ENCODE peak calls at places on chromosomes 11 and 22, in ten cellular contexts. D, C, V, P, H, B, S, I, M and O are unnamed samples.

GRCh38 chr11:39385911-39386310 is 2073.5 kb downstream of the LRRC4C start:
- DNase-seq in M (no peak), D (no peak), S (no peak), P (no peak), V (no peak), I (no peak), C (no peak), B (no peak), H (no peak), O (no peak)

GRCh38 chr11:126703661-126704060 is 296.9 kb downstream of the KIRREL3 start:
- DNase-seq in B (no peak), C (no peak), S (no peak), I (no peak), H (no peak), V (no peak), M (no peak), P (no peak), D (no peak), O (no peak)

GRCh38 chr11:118406599-118407166 is 5.3 kb downstream of the ATP5MG start:
- DNase-seq in I (no peak), H (no peak), V (peak), D (no peak), B (no peak), C (no peak), P (no peak), M (no peak), S (no peak), O (no peak)

GRCh38 chr11:71212871-71213559 is 39.4 kb downstream of the SHANK2 start:
- DNase-seq in B (no peak), P (no peak), H (no peak), V (peak), C (no peak), M (no peak), S (no peak), D (no peak), I (no peak), O (peak)

GRCh38 chr11:12185914-12186313 is 75.5 kb downstream of the MICAL2 start:
- DNase-seq in V (peak), H (no peak), B (no peak), I (no peak), D (no peak), C (no peak), P (no peak), S (no peak), M (peak), O (no peak)

GRCh38 chr11:108859510-108859909 is 194.6 kb downstream of the DDX10 start:
- DNase-seq in M (no peak), I (no peak), H (no peak), D (no peak), B (no peak), V (no peak), S (no peak), C (no peak), P (no peak), O (no peak)

GRCh38 chr22:47884775-47885174 is 1122.3 kb downstream of the TBC1D22A start:
- DNase-seq in V (no peak), P (no peak), B (no peak), S (no peak), H (no peak), D (no peak), M (no peak), C (no peak), I (no peak), O (no peak)

GRCh38 chr11:128398517-128399152 is 188.7 kb downstream of the ETS1 start:
- DNase-seq in V (no peak), S (no peak), D (no peak), I (no peak), H (no peak), C (no peak), B (no peak), M (no peak), P (no peak), O (no peak)

GRCh38 chr11:115963170-115963569 is 459.0 kb upstream of the CADM1 start:
- DNase-seq in C (no peak), S (no peak), B (no peak), V (peak), M (no peak), H (no peak), D (no peak), P (no peak), I (no peak), O (no peak)

GRCh38 chr22:24054356-24054755 is 43.3 kb downstream of the CABIN1 start:
- DNase-seq in B (no peak), M (no peak), H (no peak), I (no peak), P (no peak), S (no peak), D (no peak), C (no peak), V (no peak), O (no peak)

GRCh38 chr22:25666308-25666707 is 75.7 kb upstream of the MYO18B start:
- DNase-seq in V (peak), I (no peak), S (peak), D (peak), B (no peak), M (peak), H (peak), C (peak), P (no peak), O (peak)

GRCh38 chr22:34395370-34395769 is 475.1 kb upstream of the LARGE1 start:
- DNase-seq in D (no peak), B (no peak), M (no peak), H (no peak), S (no peak), I (no peak), P (no peak), V (no peak), C (no peak), O (no peak)

GRCh38 chr11:19455731-19456130 is 215.0 kb upstream of the E2F8 start:
- DNase-seq in S (peak), I (no peak), B (no peak), H (no peak), V (peak), P (no peak), M (peak), D (no peak), C (no peak), O (peak)

GRCh38 chr11:66291706-66292542 is at the start of gene TMEM151A:
- DNase-seq in I (peak), C (peak), M (no peak), P (peak), V (no peak), B (no peak), H (no peak), S (no peak), D (no peak), O (no peak)

GRCh38 chr11:12496181-12497025 is 119.0 kb downstream of the PARVA start:
- DNase-seq in S (no peak), V (no peak), B (no peak), D (no peak), H (no peak), M (no peak), P (no peak), C (no peak), I (no peak), O (no peak)

GRCh38 chr11:113532697-113533424 is 57.7 kb upstream of the DRD2 start:
- DNase-seq in P (peak), V (peak), H (no peak), I (peak), B (peak), C (peak), D (peak), M (peak), S (peak), O (peak)

GRCh38 chr11:56700242-56700918 is 1.5 kb downstream of the OR9G1 start:
- DNase-seq in P (no peak), I (no peak), H (no peak), M (no peak), V (no peak), C (no peak), B (no peak), D (no peak), S (no peak), O (no peak)

GRCh38 chr11:119764108-119764874 is 35.3 kb upstream of the NECTIN1 start:
- DNase-seq in D (peak), V (no peak), M (no peak), I (no peak), S (peak), C (peak), P (peak), B (no peak), H (no peak), O (peak)

GRCh38 chr22:48428556-48429371 is 1398.9 kb downstream of the BRD1 start:
- DNase-seq in M (no peak), V (no peak), C (no peak), H (no peak), D (no peak), P (no peak), S (no peak), B (no peak), I (no peak), O (no peak)

GRCh38 chr22:45688606-45689080 is 17.0 kb downstream of the ATXN10 start:
- DNase-seq in S (no peak), V (peak), P (no peak), I (no peak), M (no peak), C (no peak), H (no peak), D (no peak), B (peak), O (peak)

GRCh38 chr11:121451982-121452608 is at the start of gene SORL1:
- DNase-seq in D (peak), M (peak), C (peak), I (peak), H (no peak), B (peak), P (peak), V (peak), S (peak), O (peak)

GRCh38 chr11:72441647-72442267 is 7.4 kb upstream of the CLPB start:
- DNase-seq in M (no peak), C (no peak), V (peak), B (no peak), H (no peak), I (no peak), S (no peak), D (no peak), P (no peak), O (peak)

GRCh38 chr11:73957654-73958361 is 7.0 kb downstream of the DNAJB13 start:
- DNase-seq in V (no peak), P (no peak), I (no peak), B (no peak), M (no peak), C (peak), H (no peak), D (no peak), S (no peak), O (no peak)

GRCh38 chr11:85685820-85686459 is at the start of gene CCDC89:
- DNase-seq in I (peak), V (peak), P (peak), B (no peak), S (peak), C (peak), H (peak), M (peak), D (peak), O (peak)

GRCh38 chr11:79055866-79056632 is 384.8 kb downstream of the TENM4 start:
- DNase-seq in D (peak), I (no peak), H (no peak), S (no peak), M (no peak), V (peak), P (no peak), C (no peak), B (no peak), O (peak)
- TF ChIP-seq CTCF in D (no peak), I (no peak), H (no peak), S (no peak), M (no peak), V (peak), P (no peak), C (no peak), B (no peak), O (peak)

GRCh38 chr11:58508814-58509213 is 909 bp upstream of the OR5B21 start:
- DNase-seq in P (no peak), D (no peak), M (no peak), S (no peak), I (no peak), V (no peak), H (no peak), C (no peak), B (no peak), O (no peak)

GRCh38 chr11:58508005-58508404 is at the start of gene OR5B21:
- DNase-seq in P (no peak), S (no peak), C (no peak), M (no peak), H (no peak), B (no peak), I (no peak), D (no peak), V (no peak), O (no peak)

GRCh38 chr11:58506935-58507334 is 970 bp downstream of the OR5B21 start:
- DNase-seq in I (no peak), V (no peak), D (no peak), P (no peak), M (no peak), C (no peak), B (no peak), H (no peak), S (no peak), O (no peak)

GRCh38 chr11:58505849-58506248 is 2.1 kb downstream of the OR5B21 start:
- DNase-seq in D (no peak), H (no peak), V (no peak), M (no peak), P (no peak), I (no peak), C (no peak), B (no peak), S (no peak), O (no peak)

DNA sequence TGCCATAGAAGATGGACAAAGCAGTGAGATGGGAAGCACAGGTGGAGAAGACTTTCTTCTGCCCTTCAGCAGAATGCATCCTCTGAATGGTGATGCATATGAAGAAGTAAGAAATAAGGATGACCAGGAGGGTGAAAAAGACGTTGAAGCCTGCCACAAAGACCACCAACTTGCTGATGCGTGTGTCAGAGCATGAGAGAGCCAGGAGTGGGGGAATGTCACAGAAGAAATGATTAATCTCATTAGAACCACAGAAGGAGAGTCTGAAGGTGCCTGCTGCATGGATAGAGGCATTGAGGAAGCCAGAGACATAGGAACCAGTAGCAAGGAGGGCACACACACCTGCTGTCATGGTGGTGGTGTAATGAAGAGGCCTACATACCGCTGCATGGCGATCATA is 550 bp downstream of the OR5B21 start:
- DNase-seq in V (no peak), H (no peak), S (no peak), D (no peak), B (no peak), C (no peak), M (no peak), P (no peak), I (no peak), O (no peak)
- H3K4me3 ChIP-seq in V (no peak), H (no peak), S (no peak), D (no peak), B (no peak), C (no peak), M (no peak), P (no peak), I (no peak), O (no peak)

DNA sequence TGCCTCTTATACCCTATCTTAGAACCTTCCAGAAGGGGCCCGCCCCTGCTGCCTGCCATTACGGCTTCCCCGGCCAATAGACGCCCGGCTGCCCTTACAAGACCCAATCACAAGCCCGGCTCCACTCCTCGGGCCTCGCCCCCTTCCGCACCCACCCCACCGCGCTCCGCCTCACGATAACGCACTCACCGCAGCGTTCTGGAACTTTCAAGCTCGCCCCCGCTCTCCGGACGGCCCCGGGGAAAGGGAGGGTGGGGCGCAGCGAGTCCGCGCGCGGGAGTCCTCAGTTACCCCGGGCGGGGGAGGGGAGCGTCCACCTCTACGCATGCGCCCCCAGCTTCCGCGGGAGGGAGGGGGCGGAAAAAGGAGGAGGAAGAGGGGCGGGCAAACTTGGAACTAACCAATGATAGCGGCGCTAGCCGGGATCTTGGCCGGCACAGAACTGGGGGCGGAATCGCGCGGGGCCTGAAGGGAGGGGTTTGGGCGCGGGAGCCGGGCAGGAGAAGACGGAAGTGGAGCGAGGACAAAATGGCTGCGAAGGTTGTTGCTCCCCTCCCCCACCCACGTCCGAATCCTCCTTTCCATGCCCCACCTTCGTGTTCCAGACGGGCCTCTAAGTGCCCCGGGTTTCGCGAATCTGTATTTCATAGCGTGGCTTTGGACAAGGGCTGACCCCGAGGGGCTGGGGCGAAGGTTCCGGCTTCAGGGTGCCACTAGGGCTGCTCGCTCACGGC is 389 bp upstream of the HSPA8 start:
- DNase-seq in C (peak), I (peak), D (peak), P (peak), H (peak), S (peak), M (peak), V (peak), B (peak), O (peak)
- TF ChIP-seq CTCF in C (no peak), I (no peak), D (no peak), P (no peak), H (no peak), S (no peak), M (no peak), V (no peak), B (no peak), O (no peak)

GRCh38 chr11:62025429-62026105 is 58.1 kb upstream of the FTH1 start:
- DNase-seq in P (peak), B (peak), C (peak), H (peak), V (peak), D (no peak), M (peak), I (peak), S (peak), O (peak)
- H3K4me3 ChIP-seq in P (no peak), B (no peak), C (peak), H (no peak), V (peak), D (no peak), M (no peak), I (no peak), S (no peak), O (no peak)

GRCh38 chr22:22074634-22075381 is 92.2 kb upstream of the TOP3B start:
- DNase-seq in H (no peak), S (no peak), C (no peak), V (no peak), P (no peak), B (no peak), D (no peak), I (no peak), M (no peak), O (peak)
- TF ChIP-seq CTCF in H (no peak), S (no peak), C (no peak), V (no peak), P (no peak), B (no peak), D (no peak), I (no peak), M (no peak), O (no peak)

GRCh38 chr11:87076260-87076783 is 38.6 kb downstream of the TMEM135 start:
- DNase-seq in D (no peak), P (no peak), V (no peak), C (no peak), H (no peak), B (no peak), M (no peak), S (no peak), I (no peak), O (no peak)

GRCh38 chr11:87072787-87073186 is 35.1 kb downstream of the TMEM135 start:
- DNase-seq in P (no peak), I (no peak), B (no peak), V (no peak), M (no peak), C (no peak), S (no peak), H (no peak), D (no peak), O (no peak)

GRCh38 chr11:87082590-87082989 is 44.9 kb downstream of the TMEM135 start:
- DNase-seq in C (no peak), V (no peak), S (no peak), B (no peak), P (no peak), H (no peak), D (no peak), M (no peak), I (no peak), O (no peak)

GRCh38 chr11:87081358-87081757 is 43.6 kb downstream of the TMEM135 start:
- DNase-seq in B (no peak), C (no peak), I (no peak), D (no peak), V (no peak), S (no peak), M (no peak), H (no peak), P (no peak), O (no peak)

DNA sequence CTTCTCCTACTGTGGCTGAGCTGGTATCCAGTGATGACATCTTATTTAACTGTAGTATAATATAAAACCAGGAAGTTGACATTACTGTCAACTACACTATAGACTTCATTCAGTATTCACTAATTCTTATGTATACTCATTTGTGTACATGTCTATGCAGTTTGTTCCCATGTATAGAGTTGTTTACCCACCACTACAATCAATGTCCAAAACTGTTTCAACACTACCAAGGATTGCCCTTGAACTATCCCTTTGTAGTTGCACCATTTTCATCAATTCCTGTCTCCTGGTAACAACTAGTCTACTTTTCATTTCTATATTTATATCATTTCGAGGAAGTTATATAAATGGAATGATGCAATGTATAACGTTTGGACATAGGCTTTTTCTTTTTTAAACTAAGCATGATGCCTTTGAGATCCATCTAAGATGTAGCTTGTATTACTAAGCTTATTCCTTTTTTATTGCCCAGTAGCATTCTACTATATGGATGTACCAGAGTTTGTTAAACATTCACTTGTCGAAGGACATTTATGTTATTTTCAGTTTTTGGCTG is 39.2 kb downstream of the TMEM135 start:
- DNase-seq in P (no peak), M (no peak), I (no peak), H (no peak), V (no peak), B (no peak), S (no peak), C (no peak), D (no peak), O (no peak)
- H3K4me3 ChIP-seq in P (no peak), M (no peak), I (no peak), H (no peak), V (no peak), B (no peak), S (no peak), C (no peak), D (no peak), O (no peak)

DNA sequence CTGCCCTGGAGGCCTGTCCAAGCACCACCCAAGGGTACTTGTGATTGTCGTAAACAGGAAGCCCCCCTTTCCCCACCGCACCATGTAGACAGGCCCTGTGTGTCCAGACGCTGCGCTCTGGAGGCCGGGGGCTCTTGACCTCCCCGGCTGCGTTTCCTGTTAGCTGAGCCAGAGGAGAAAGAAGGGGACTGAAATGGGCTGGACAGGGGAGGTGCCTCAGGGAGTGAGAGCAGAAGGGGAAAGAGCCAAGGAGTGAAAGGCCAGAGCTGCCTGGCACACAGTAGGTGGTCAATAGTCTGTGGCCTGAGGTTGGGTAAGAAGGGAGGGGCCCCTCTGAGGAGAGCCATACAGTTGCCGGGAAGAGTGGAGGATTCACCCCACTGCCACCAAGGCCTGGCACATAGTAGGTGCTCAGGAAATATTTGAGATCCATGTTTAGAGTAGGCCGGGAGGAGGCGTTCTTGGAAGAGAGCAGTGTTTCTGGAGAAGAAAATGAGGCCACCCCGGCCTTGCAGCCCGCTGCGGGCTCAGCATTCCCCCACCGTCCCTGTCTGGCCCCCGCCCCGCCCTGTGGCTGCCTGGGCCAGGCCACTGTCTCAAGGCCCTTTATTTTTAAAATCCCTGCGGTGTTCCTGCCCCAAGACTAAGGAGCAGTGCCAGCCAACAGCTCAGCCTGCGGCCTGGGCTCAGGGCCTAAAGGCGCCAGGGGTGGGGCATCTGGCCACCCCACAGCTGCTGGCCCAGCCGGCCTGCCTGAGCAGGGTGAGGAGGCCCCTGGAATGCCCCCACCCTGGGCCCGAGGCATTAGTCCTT is 13.6 kb upstream of the CDC42EP1 start:
- DNase-seq in S (peak), M (peak), D (peak), P (peak), I (peak), C (peak), V (peak), H (no peak), B (peak), O (peak)
- TF ChIP-seq CTCF in S (no peak), M (no peak), D (peak), P (no peak), I (no peak), C (no peak), V (peak), H (no peak), B (no peak), O (peak)